ENCODE peak calls at places on chromosomes 13 and 19, in nine cellular contexts. H is PC-9; P is tibial artery; G is effector memory CD4-positive, alpha-beta T cell; S is mucosa of descending colon; J is fibroblast of lung; D is ovary; I is endodermal cell; V is cardiac muscle cell. W is an unnamed sample.
A peak's percentile ranks its signal among the peaks of the same experiment; 100 is the strongest.

GRCh38 chr13:30156270-30156669 is 151.1 kb downstream of the KATNAL1 start:
- DNase-seq in H (no peak), P (no peak), G (no peak), S (no peak), J (no peak), D (no peak), I (no peak), V (no peak), W (no peak)

GRCh38 chr13:113851480-113851803 is 12.4 kb downstream of the GAS6 start:
- DNase-seq in H (no peak), P (no peak), G (no peak), S (no peak), J (no peak), D (no peak), I (no peak), V (no peak), W (no peak)

GRCh38 chr13:79966502-79966901 is 374.4 kb downstream of the SPRY2 start:
- DNase-seq in H (peak; percentile 72), P (no peak), G (no peak), S (no peak), J (no peak), D (no peak), I (peak; percentile 81), V (no peak), W (no peak)

GRCh38 chr13:97726664-97727235 is 226.7 kb upstream of the IPO5 start:
- DNase-seq in H (no peak), P (no peak), G (no peak), S (no peak), J (peak; percentile 68), D (no peak), I (no peak), V (no peak), W (no peak)

GRCh38 chr19:14118165-14119051 is 846 bp upstream of the PRKACA start:
- DNase-seq in H (no peak), P (peak; percentile 96), G (peak; percentile 43), S (peak; percentile 66), J (peak; percentile 81), D (peak; percentile 89), I (no peak), V (peak; percentile 32), W (peak; percentile 24)

GRCh38 chr13:93305886-93306285 is 79.3 kb downstream of the GPC6 start:
- DNase-seq in H (no peak), P (no peak), G (no peak), S (no peak), J (peak; percentile 26), D (no peak), I (no peak), V (no peak), W (no peak)

GRCh38 chr13:110610955-110611595 is 4.3 kb upstream of the NAXD start:
- DNase-seq in H (no peak), P (no peak), G (no peak), S (no peak), J (peak; percentile 10), D (no peak), I (peak; percentile 32), V (no peak), W (no peak)

GRCh38 chr13:69948016-69948415 is 159.6 kb upstream of the ATXN8OS start:
- DNase-seq in H (no peak), P (no peak), G (no peak), S (no peak), J (no peak), D (no peak), I (no peak), V (no peak), W (no peak)

GRCh38 chr13:29849731-29850212 is 645 bp downstream of the UBL3 start:
- DNase-seq in H (peak; percentile 61), P (peak; percentile 67), G (peak; percentile 18), S (peak; percentile 78), J (peak; percentile 46), D (peak; percentile 66), I (peak; percentile 75), V (peak; percentile 76), W (no peak)

GRCh38 chr19:30924670-30925069 is 424.6 kb downstream of the TSHZ3 start:
- DNase-seq in H (no peak), P (no peak), G (no peak), S (no peak), J (no peak), D (peak; percentile 28), I (no peak), V (no peak), W (no peak)

GRCh38 chr19:6297202-6297601 is 17.4 kb upstream of the MLLT1 start:
- DNase-seq in H (no peak), P (no peak), G (no peak), S (no peak), J (no peak), D (no peak), I (no peak), V (no peak), W (no peak)

GRCh38 chr19:6213696-6214585 is 65.8 kb downstream of the MLLT1 start:
- DNase-seq in H (no peak), P (no peak), G (no peak), S (no peak), J (no peak), D (no peak), I (no peak), V (no peak), W (no peak)

GRCh38 chr13:45310341-45311138 is 30.4 kb downstream of the TPT1 start:
- DNase-seq in H (no peak), P (no peak), G (no peak), S (no peak), J (no peak), D (no peak), I (no peak), V (no peak), W (no peak)
- H3K4me3 ChIP-seq in H (peak overlapping the region; percentile 43), P (peak overlapping the region; percentile 52), G (peak overlapping the region; percentile 63), S (no peak overlapping the region), J (no peak overlapping the region), D (peak overlapping the region; percentile 35), I (no peak overlapping the region), V (peak overlapping the region; percentile 29), W (peak overlapping the region; percentile 42)

GRCh38 chr19:3189702-3190469 is 4.2 kb downstream of the NCLN start:
- DNase-seq in H (no peak), P (no peak), G (no peak), S (peak; percentile 73), J (no peak), D (peak; percentile 19), I (peak; percentile 65), V (no peak), W (no peak)

GRCh38 chr19:3186891-3187661 is 1.3 kb downstream of the NCLN start:
- DNase-seq in H (no peak), P (no peak), G (no peak), S (peak; percentile 51), J (no peak), D (no peak), I (no peak), V (no peak), W (no peak)

GRCh38 chr19:3186377-3186688 is 603 bp downstream of the NCLN start:
- DNase-seq in H (no peak), P (no peak), G (no peak), S (peak; percentile 63), J (no peak), D (no peak), I (peak; percentile 66), V (peak; percentile 24), W (no peak)

GRCh38 chr19:3188627-3189596 is 3.2 kb downstream of the NCLN start:
- DNase-seq in H (no peak), P (no peak), G (no peak), S (peak; percentile 90), J (no peak), D (peak; percentile 14), I (no peak), V (no peak), W (no peak)

GRCh38 chr19:3187662-3188511 is 2.2 kb downstream of the NCLN start:
- DNase-seq in H (no peak), P (no peak), G (no peak), S (peak; percentile 42), J (no peak), D (no peak), I (no peak), V (no peak), W (no peak)
- H3K4me3 ChIP-seq in H (no peak overlapping the region), P (no peak overlapping the region), G (no peak overlapping the region), S (no peak overlapping the region), J (no peak overlapping the region), D (no peak overlapping the region), I (peak overlapping the region; percentile 98), V (no peak overlapping the region), W (no peak overlapping the region)

DNA sequence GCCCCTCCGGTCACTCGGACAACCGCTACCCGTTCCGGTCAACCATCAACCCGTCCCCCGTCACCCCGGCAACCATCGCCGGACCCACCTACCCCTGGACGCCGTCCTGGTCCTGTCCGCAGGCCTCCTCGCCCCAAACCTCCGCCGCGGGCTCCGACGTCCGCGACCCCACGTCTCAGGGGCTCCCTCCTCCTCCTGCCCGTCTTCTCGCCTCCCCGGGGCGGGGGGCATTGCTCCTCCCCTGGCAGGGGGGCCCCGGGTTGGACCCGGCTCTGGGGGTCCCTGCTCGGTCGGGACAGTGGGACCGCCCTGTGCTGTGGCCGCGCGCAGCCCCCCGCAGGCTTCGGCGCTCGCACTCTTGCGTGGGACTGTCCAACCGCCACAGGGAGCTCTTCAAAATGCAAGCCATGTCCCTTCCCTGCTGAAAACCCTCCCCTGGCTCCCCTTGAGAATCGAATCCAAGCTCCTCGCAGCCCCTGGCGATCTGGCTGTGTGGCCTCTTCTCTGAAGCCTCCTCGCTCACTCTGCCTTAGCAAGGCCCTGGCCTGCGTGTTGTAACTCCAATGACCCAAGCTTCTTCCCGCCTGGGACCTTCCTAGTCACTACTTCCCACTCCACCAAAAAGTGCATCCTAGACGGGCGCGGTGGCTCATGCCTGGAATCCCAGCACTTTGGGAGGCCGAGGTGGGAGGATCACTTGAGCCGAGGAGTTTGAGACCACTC is 8.4 kb downstream of the EPHX3 start:
- DNase-seq in H (no peak), P (no peak), G (no peak), S (no peak), J (no peak), D (no peak), I (peak; percentile 68), V (no peak), W (no peak)
- H3K4me3 ChIP-seq in H (no peak overlapping the region), P (peak overlapping the region; percentile 60), G (peak overlapping the region; percentile 60), S (no peak overlapping the region), J (peak overlapping the region; percentile 75), D (peak overlapping the region; percentile 58), I (peak overlapping the region; percentile 77), V (peak overlapping the region; percentile 57), W (peak overlapping the region; percentile 60)

GRCh38 chr13:43804461-43805070 is 17.8 kb upstream of the ENOX1 start:
- DNase-seq in H (peak; percentile 45), P (no peak), G (no peak), S (no peak), J (peak; percentile 86), D (no peak), I (no peak), V (peak; percentile 76), W (no peak)

GRCh38 chr13:43802511-43802910 is 15.7 kb upstream of the ENOX1 start:
- DNase-seq in H (no peak), P (no peak), G (no peak), S (no peak), J (no peak), D (no peak), I (no peak), V (no peak), W (no peak)

GRCh38 chr13:43800828-43801227 is 14.1 kb upstream of the ENOX1 start:
- DNase-seq in H (no peak), P (no peak), G (no peak), S (no peak), J (no peak), D (no peak), I (no peak), V (no peak), W (no peak)

GRCh38 chr13:43805681-43806128 is 18.9 kb upstream of the ENOX1 start:
- DNase-seq in H (no peak), P (no peak), G (no peak), S (no peak), J (no peak), D (no peak), I (peak; percentile 48), V (no peak), W (no peak)

GRCh38 chr13:43805071-43805468 is 18.3 kb upstream of the ENOX1 start:
- DNase-seq in H (peak; percentile 74), P (no peak), G (no peak), S (no peak), J (peak; percentile 64), D (no peak), I (peak; percentile 52), V (no peak), W (no peak)
- H3K4me3 ChIP-seq in H (no peak overlapping the region), P (no peak overlapping the region), G (no peak overlapping the region), S (no peak overlapping the region), J (no peak overlapping the region), D (no peak overlapping the region), I (no peak overlapping the region), V (no peak overlapping the region), W (no peak overlapping the region)

W was measured in esophagus squamous epithelium.